ENCODE peak calls at places on chromosomes 6 and 20, in four cellular contexts. I, M, H and Z are unnamed samples.

GRCh38 chr20:49843770-49844169 is 31.1 kb downstream of the SLC9A8 start:
- DNase-seq in I (no peak), H (no peak), M (no peak), Z (no peak)

GRCh38 chr20:17678295-17678694 is 3.7 kb downstream of the RRBP1 start:
- DNase-seq in I (no peak), H (no peak), M (no peak), Z (no peak)

GRCh38 chr20:23655551-23656211 is 17.9 kb upstream of the CST3 start:
- DNase-seq in M (no peak), H (no peak), I (no peak), Z (no peak)

GRCh38 chr20:32316667-32317066 is 39.2 kb downstream of the KIF3B start:
- DNase-seq in I (no peak), H (no peak), M (peak), Z (peak)

GRCh38 chr20:57792386-57793095 is 82.7 kb upstream of the PMEPA1 start:
- DNase-seq in M (no peak), H (no peak), I (no peak), Z (peak)

GRCh38 chr6:41051873-41052272 is 1.1 kb upstream of the APOBEC2 start:
- DNase-seq in M (no peak), H (no peak), I (peak), Z (no peak)

GRCh38 chr20:57102566-57102965 is 163.9 kb downstream of the BMP7 start:
- DNase-seq in H (no peak), I (no peak), M (no peak), Z (no peak)

GRCh38 chr6:103895136-103895535 is 964.6 kb downstream of the HACE1 start:
- DNase-seq in M (no peak), H (no peak), I (no peak), Z (no peak)

GRCh38 chr6:111418971-111419693 is 63.9 kb downstream of the REV3L start:
- DNase-seq in I (no peak), H (no peak), M (no peak), Z (peak)